ENCODE peak calls at places on chromosomes 5 and 9, in four cellular contexts. I, C, E and J are unnamed samples.

GRCh38 chr5:76942581-76942980 is 10.3 kb upstream of the CRHBP start:
- DNase-seq in C (no peak), I (no peak), E (no peak), J (peak)

GRCh38 chr5:180115326-180116076 is 43.9 kb upstream of the RNF130 start:
- DNase-seq in I (peak), E (no peak), C (no peak), J (no peak)

GRCh38 chr9:136921307-136921706 is 23.2 kb downstream of the FBXW5 start:
- DNase-seq in I (no peak), E (no peak), C (no peak), J (no peak)

GRCh38 chr9:36566813-36567217 is 5.9 kb upstream of the MELK start:
- DNase-seq in I (no peak), C (peak), E (no peak), J (peak)

GRCh38 chr9:33452828-33453271 is 5.5 kb upstream of the AQP3 start:
- DNase-seq in E (peak), I (peak), C (no peak), J (peak)

GRCh38 chr5:133430095-133430494 is 182.2 kb downstream of the FSTL4 start:
- DNase-seq in I (no peak), C (no peak), E (no peak), J (no peak)

GRCh38 chr9:93663877-93664548 is 87.6 kb downstream of the PHF2 start:
- DNase-seq in E (no peak), I (peak), C (no peak), J (no peak)

GRCh38 chr5:39650234-39650816 is 225.5 kb upstream of the DAB2 start:
- DNase-seq in E (no peak), I (no peak), C (no peak), J (peak)